ENCODE peak calls at places on chromosomes 12 and 14, in seven cellular contexts. N is transverse colon, R is HepG2, S is lung, M is thoracic aorta, P is adrenal gland, Q is heart left ventricle. W is an unnamed sample.
A peak's percentile ranks its signal among the peaks of the same experiment; 100 is the strongest.

GRCh38 chr14:91399868-91400640 is 17.6 kb downstream of the CCDC88C start:
- DNase-seq in N (peak; percentile 69), R (no peak), S (no peak), M (no peak), P (no peak), Q (no peak), W (no peak)

GRCh38 chr14:75648066-75648838 is 12.4 kb downstream of the ERG28 start:
- DNase-seq in N (no peak), R (peak; percentile 98), S (peak; percentile 67), M (no peak), P (peak; percentile 82), Q (peak; percentile 46), W (peak; percentile 51)

GRCh38 chr12:30985814-30986452 is 59.4 kb downstream of the TSPAN11 start:
- DNase-seq in N (peak; percentile 23), R (peak; percentile 33), S (peak; percentile 55), M (no peak), P (peak; percentile 51), Q (peak; percentile 39), W (peak; percentile 57)

GRCh38 chr12:58301337-58302122 is 360.2 kb downstream of the ATP23 start:
- DNase-seq in N (no peak), R (no peak), S (no peak), M (no peak), P (no peak), Q (no peak), W (no peak)

GRCh38 chr14:34297786-34298520 is 164.1 kb downstream of the SPTSSA start:
- DNase-seq in N (no peak), R (peak; percentile 55), S (no peak), M (no peak), P (no peak), Q (no peak), W (no peak)

GRCh38 chr14:96268426-96269358 is 12.7 kb downstream of the BDKRB1 start:
- DNase-seq in N (peak; percentile 58), R (no peak), S (no peak), M (no peak), P (no peak), Q (no peak), W (no peak)

GRCh38 chr12:85823436-85824179 is 12.6 kb downstream of the RASSF9 start:
- DNase-seq in N (no peak), R (no peak), S (no peak), M (no peak), P (no peak), Q (no peak), W (no peak)

GRCh38 chr12:23415180-23415579 is 534.3 kb downstream of the SOX5 start:
- DNase-seq in N (no peak), R (no peak), S (no peak), M (no peak), P (no peak), Q (no peak), W (no peak)

GRCh38 chr12:64780531-64781373 is 21.5 kb upstream of the GNS start:
- DNase-seq in N (peak; percentile 70), R (no peak), S (peak; percentile 74), M (no peak), P (peak; percentile 58), Q (peak; percentile 41), W (peak; percentile 45)

GRCh38 chr12:42957136-42957535 is 367.6 kb upstream of the PRICKLE1 start:
- DNase-seq in N (no peak), R (no peak), S (no peak), M (no peak), P (no peak), Q (peak; percentile 48), W (peak; percentile 31)

GRCh38 chr12:42961395-42961794 is 371.8 kb upstream of the PRICKLE1 start:
- DNase-seq in N (no peak), R (peak; percentile 35), S (peak; percentile 51), M (no peak), P (no peak), Q (no peak), W (no peak)

GRCh38 chr12:42962384-42962783 is 372.8 kb upstream of the PRICKLE1 start:
- DNase-seq in N (no peak), R (no peak), S (no peak), M (no peak), P (no peak), Q (no peak), W (no peak)

GRCh38 chr12:42958271-42958674 is 368.7 kb upstream of the PRICKLE1 start:
- DNase-seq in N (no peak), R (no peak), S (no peak), M (no peak), P (no peak), Q (no peak), W (no peak)

GRCh38 chr12:42960087-42960527 is 370.6 kb upstream of the PRICKLE1 start:
- DNase-seq in N (no peak), R (no peak), S (no peak), M (no peak), P (no peak), Q (no peak), W (no peak)
- TF ChIP-seq CTCF in N (no peak), R (no peak), S (no peak), M (no peak), P (no peak), Q (no peak), W (no peak)

GRCh38 chr12:32494676-32495075 is 95.3 kb downstream of the FGD4 start:
- DNase-seq in N (no peak), R (no peak), S (no peak), M (no peak), P (no peak), Q (no peak), W (no peak)

GRCh38 chr12:32499048-32499447 is 99.7 kb downstream of the FGD4 start:
- DNase-seq in N (no peak), R (no peak), S (no peak), M (no peak), P (no peak), Q (peak; percentile 38), W (no peak)

GRCh38 chr12:32493282-32493681 is 93.9 kb downstream of the FGD4 start:
- DNase-seq in N (no peak), R (no peak), S (no peak), M (no peak), P (no peak), Q (no peak), W (no peak)

GRCh38 chr12:32497864-32498263 is 98.5 kb downstream of the FGD4 start:
- DNase-seq in N (no peak), R (no peak), S (no peak), M (no peak), P (no peak), Q (no peak), W (no peak)

DNA sequence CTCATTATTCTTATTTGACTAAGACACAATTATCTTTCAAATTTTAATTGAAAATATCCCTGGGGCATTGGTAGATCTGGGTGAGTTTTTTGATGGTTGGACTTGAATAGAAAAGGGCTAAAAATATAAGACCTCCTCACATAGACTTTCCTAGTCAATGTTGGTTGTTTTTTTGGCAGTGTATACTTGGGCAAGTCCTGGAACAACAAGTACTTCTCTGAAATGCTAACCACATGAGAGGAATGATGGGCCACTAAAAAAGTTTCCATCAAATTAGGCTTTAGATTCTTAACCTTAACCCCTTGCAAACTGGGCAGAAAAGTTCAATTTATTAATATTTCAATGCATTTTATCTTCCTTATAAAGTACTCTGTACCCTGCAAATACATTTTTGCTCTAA is 97.6 kb downstream of the FGD4 start:
- DNase-seq in N (no peak), R (no peak), S (no peak), M (no peak), P (no peak), Q (no peak), W (no peak)
- H3K27ac ChIP-seq in N (no peak overlapping the region), R (no peak overlapping the region), S (no peak overlapping the region), M (no peak overlapping the region), P (no peak overlapping the region), Q (no peak overlapping the region), W (peak overlapping the region; percentile 80)

GRCh38 chr12:105223884-105224283 is 12.1 kb downstream of the APPL2 start:
- DNase-seq in N (no peak), R (no peak), S (no peak), M (no peak), P (no peak), Q (no peak), W (no peak)
- H3K4me1 ChIP-seq in N (peaks cover 74% of the 10 kb centered on the region), R (no peaks in the 10 kb centered on the region), S (peaks cover 24% of the 10 kb centered on the region), M (peaks cover 62% of the 10 kb centered on the region), P (peaks cover 61% of the 10 kb centered on the region), Q (peaks cover 47% of the 10 kb centered on the region), W (peaks cover 82% of the 10 kb centered on the region)

GRCh38 chr12:116662612-116663144 is 75.2 kb downstream of the SPRING1 start:
- DNase-seq in N (peak; percentile 28), R (peak; percentile 52), S (no peak), M (no peak), P (no peak), Q (no peak), W (no peak)
- TF ChIP-seq CTCF in N (no peak), R (peak; percentile 29), S (no peak), M (no peak), P (no peak), Q (no peak), W (no peak)

DNA sequence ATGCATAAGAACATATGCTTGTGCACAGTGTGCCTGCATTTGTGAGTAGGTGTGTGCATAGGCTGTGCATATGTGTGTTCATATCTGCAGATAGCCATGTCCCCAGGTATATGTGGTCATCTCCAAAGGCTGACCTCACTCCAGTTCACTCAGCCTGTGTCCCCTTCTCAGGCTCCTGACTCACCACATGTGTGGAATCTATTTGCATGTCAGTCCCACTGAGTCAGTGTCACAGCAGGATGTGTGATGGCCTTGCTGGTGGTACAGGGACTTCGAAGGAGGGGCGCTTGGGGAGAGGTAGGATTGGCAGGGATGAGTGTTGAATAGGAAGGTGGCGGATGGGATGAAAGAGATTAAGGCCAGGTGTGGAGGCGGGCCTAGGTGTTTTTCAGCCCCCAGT is 35.5 kb downstream of the KRT80 start:
- DNase-seq in N (no peak), R (no peak), S (no peak), M (no peak), P (no peak), Q (no peak), W (no peak)
- H3K27ac ChIP-seq in N (no peak overlapping the region), R (no peak overlapping the region), S (no peak overlapping the region), M (no peak overlapping the region), P (no peak overlapping the region), Q (no peak overlapping the region), W (no peak overlapping the region)

DNA sequence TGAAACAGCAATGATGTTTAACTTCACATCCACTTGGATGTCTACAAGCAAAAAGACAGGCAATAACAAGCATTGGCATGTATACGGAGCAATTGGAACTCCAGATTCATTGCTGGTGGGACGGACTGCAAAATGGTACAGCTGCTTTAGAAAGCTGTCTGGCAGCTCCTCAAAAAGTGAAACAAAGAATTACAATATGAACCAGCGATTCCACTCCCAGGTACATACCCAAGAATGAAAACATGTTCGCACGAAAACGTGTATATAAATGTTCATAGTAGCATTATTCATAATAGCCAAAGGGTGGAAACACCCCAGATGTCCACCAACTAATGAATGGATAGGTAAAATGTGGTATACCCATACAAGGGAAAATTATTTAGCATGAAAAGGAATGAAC is 125.7 kb downstream of the HMGA2 start:
- DNase-seq in N (no peak), R (no peak), S (no peak), M (no peak), P (no peak), Q (no peak), W (no peak)
- H3K4me1 ChIP-seq in N (peaks cover 13% of the 10 kb centered on the region), R (peaks cover 43% of the 10 kb centered on the region), S (peaks cover 7% of the 10 kb centered on the region), M (peaks cover 10% of the 10 kb centered on the region), P (peaks cover 11% of the 10 kb centered on the region), Q (peaks cover 3% of the 10 kb centered on the region), W (peaks cover 16% of the 10 kb centered on the region)